ENCODE peak calls at places on chromosome 9, in four cellular contexts. K, X, J and D are unnamed samples.

GRCh38 chr9:73152445-73152844 is 780 bp downstream of the ANXA1 start:
- DNase-seq in K (no peak), X (peak), J (no peak), D (peak)

GRCh38 chr9:111316796-111317195 is 13.2 kb downstream of the OR2K2 start:
- DNase-seq in K (no peak), X (no peak), J (no peak), D (peak)

GRCh38 chr9:137478613-137479314 is 19.6 kb upstream of the NSMF start:
- DNase-seq in K (no peak), X (peak), J (no peak), D (no peak)

GRCh38 chr9:10855847-10856246 is 243.0 kb upstream of the PTPRD start:
- DNase-seq in K (peak), X (peak), J (no peak), D (peak)

GRCh38 chr9:22170990-22171663 is 162.0 kb upstream of the CDKN2B start:
- DNase-seq in K (no peak), X (peak), J (no peak), D (no peak)

GRCh38 chr9:79858509-79858908 is 286.7 kb downstream of the TLE4 start:
- DNase-seq in K (no peak), X (no peak), J (no peak), D (peak)

GRCh38 chr9:37618817-37619216 is 26.4 kb upstream of the TOMM5 start:
- DNase-seq in K (no peak), X (peak), J (no peak), D (peak)

GRCh38 chr9:123825337-123825736 is 104.6 kb downstream of the DENND1A start:
- DNase-seq in K (peak), X (peak), J (no peak), D (peak)

GRCh38 chr9:127163409-127163808 is 41.0 kb upstream of the ANGPTL2 start:
- DNase-seq in K (no peak), X (no peak), J (no peak), D (peak)

GRCh38 chr9:113993838-113994540 is 84.1 kb downstream of the AMBP start:
- DNase-seq in K (no peak), X (no peak), J (no peak), D (peak)

GRCh38 chr9:83992407-83992806 is 11.8 kb downstream of the RMI1 start:
- DNase-seq in K (no peak), X (no peak), J (no peak), D (peak)

GRCh38 chr9:131714161-131714646 is 25.7 kb downstream of the RAPGEF1 start:
- DNase-seq in K (no peak), X (no peak), J (peak), D (peak)

GRCh38 chr9:112868461-112868860 is 22.2 kb downstream of the SLC46A2 start:
- DNase-seq in K (no peak), X (no peak), J (no peak), D (no peak)

GRCh38 chr9:14189578-14189977 is 124.4 kb downstream of the NFIB start:
- DNase-seq in K (no peak), X (no peak), J (no peak), D (peak)

GRCh38 chr9:136545065-136545965 is 533 bp downstream of the NOTCH1 start:
- DNase-seq in K (peak), X (no peak), J (no peak), D (peak)

GRCh38 chr9:14939378-14939777 is 29.1 kb upstream of the FREM1 start:
- DNase-seq in K (peak), X (no peak), J (no peak), D (no peak)

GRCh38 chr9:7668541-7668940 is 131.0 kb downstream of the DMAC1 start:
- DNase-seq in K (no peak), X (no peak), J (no peak), D (no peak)

GRCh38 chr9:127130661-127131538 is 8.5 kb upstream of the ANGPTL2 start:
- DNase-seq in K (no peak), X (peak), J (peak), D (peak)

GRCh38 chr9:22148876-22149637 is 140.0 kb upstream of the CDKN2B start:
- DNase-seq in K (no peak), X (no peak), J (no peak), D (peak)

GRCh38 chr9:34256987-34257585 is 72.0 kb downstream of the KIF24 start:
- DNase-seq in K (no peak), X (no peak), J (no peak), D (no peak)

GRCh38 chr9:2809692-2810423 is 34.0 kb downstream of the PUM3 start:
- DNase-seq in K (peak), X (peak), J (no peak), D (peak)

GRCh38 chr9:5869315-5870019 is 21.2 kb upstream of the MLANA start:
- DNase-seq in K (peak), X (peak), J (no peak), D (peak)

GRCh38 chr9:117970276-117970675 is 266.1 kb downstream of the TLR4 start:
- DNase-seq in K (no peak), X (no peak), J (no peak), D (no peak)

GRCh38 chr9:121741198-121741918 is 89.9 kb downstream of the DAB2IP start:
- DNase-seq in K (peak), X (peak), J (no peak), D (no peak)
- H3K4me2 ChIP-seq in K (no peak), X (no peak), J (no peak), D (no peak)

GRCh38 chr9:95025213-95026170 is 292.0 kb downstream of the FANCC start:
- DNase-seq in K (peak), X (peak), J (no peak), D (peak)

GRCh38 chr9:95023217-95024003 is 294.1 kb downstream of the FANCC start:
- DNase-seq in K (no peak), X (no peak), J (no peak), D (peak)

GRCh38 chr9:95027914-95028854 is 289.3 kb downstream of the FANCC start:
- DNase-seq in K (no peak), X (no peak), J (no peak), D (no peak)

GRCh38 chr9:95021166-95021886 is 294.8 kb downstream of the AOPEP start:
- DNase-seq in K (no peak), X (no peak), J (no peak), D (no peak)

GRCh38 chr9:95024097-95024671 is 293.3 kb downstream of the FANCC start:
- DNase-seq in K (peak), X (peak), J (no peak), D (peak)
- H3K4me3 ChIP-seq in K (no peak), X (no peak), J (no peak), D (peak)

GRCh38 chr9:68844623-68845612 is 139.9 kb downstream of the PIP5K1B start:
- DNase-seq in K (peak), X (peak), J (no peak), D (peak)
- H3K4me2 ChIP-seq in K (no peak), X (no peak), J (no peak), D (no peak)

DNA sequence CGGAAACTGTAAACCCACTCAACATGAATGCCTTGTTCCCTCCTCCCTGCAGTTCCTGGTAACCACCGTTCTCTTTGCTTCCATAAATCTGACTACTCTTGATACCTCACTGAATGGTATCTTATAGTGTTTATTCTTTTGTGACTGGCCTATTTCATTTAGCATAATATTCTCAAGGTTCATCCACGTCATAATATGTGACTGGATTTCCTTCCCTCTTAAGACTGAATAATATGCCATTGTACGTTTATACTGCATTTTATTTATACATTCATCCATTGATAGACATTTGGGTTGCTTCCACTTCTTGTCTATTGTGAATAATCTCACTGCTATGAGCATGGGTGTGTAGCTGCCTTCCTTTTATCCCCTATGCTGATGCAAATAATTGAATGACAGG is 253.3 kb upstream of the SMARCA2 start:
- DNase-seq in K (no peak), X (no peak), J (no peak), D (no peak)
- H3K4me3 ChIP-seq in K (no peak), X (no peak), J (no peak), D (no peak)

DNA sequence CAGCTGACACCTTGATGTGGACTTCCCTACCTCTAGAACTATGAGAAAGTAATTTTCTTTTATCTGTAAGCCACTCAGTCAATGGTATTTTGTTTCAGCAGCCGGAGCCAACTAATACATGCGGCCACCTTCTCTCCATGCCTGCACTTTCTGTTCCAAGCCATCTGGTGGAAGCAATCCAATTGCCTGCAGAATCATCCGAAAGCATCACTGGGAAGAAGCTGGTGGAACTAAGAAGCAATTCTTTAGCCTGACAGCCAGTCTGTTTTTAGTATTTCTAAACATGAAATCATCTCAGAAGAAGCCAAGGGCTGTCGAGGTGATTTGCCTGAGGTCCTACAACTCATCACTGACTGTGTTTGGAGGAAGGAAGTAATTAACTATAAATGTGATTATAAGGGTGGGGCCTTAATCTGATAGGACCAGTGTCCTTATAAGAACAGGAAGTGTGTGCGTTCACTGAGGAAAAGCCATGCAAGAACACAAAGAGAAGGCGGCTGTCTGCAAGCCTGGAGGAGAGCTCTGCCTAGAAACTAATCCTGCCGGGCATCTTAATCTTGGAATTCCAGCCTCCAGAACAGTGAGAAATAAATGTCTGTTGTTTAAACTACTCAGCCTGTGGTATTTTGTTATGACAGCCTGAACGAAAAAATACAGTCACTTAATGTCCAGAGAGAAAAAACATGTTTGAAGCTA is 49.1 kb downstream of the NXNL2 start:
- DNase-seq in K (peak), X (no peak), J (peak), D (peak)
- H3K4me2 ChIP-seq in K (no peak), X (no peak), J (peak), D (peak)

DNA sequence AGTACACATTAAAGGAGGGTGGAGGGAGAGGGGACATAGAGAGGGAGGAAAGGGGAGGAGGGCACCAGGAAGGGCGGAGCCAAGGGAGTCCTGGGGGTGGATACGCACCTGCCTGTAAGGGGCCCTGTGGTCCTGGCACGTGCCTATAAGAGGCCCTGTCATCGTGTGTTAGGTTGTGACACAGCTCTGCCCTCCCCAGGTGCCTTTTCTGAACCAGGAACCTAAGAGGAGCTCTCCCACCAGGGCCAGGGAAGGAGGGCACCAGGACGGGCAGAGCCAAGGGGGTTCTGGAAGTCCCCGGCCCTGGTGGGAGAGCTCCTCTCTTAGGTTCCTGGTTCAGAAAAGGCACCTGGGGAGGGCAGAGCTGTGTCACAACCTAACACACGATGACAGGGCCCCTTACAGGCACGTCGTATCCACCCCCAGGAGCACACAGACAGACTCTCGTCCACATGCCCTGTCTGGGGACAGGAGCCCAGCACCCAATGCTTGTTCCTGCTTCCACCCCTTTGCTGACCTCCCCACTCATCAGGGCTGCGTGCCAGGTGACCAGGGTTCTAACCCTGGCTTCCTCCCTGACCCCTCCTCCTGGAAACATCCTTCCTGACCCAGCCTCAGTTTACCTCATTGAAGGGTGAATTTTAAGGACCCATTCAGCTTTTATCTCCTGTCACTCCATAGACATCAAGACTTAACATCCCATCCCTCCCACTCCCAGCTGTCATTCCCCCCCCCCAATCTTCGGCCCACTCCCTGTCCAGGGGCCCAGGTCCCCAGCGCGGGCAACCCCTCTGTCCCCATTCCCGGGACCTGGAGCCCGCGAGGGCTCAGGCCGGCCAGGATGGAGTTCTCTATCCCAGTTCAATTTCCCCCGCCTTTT is 12.9 kb upstream of the OLFM1 start:
- DNase-seq in K (no peak), X (peak), J (no peak), D (no peak)
- H3K4me3 ChIP-seq in K (peak), X (no peak), J (no peak), D (peak)